ENCODE peak calls at places on chromosomes 7 and 10, in seven cellular contexts. X, J, S, F, Z, R and U are unnamed samples. For H3K27me3, the result is how much of the 10 kb centered on the place peaks cover.

GRCh38 chr7:84060000-84060399 is 134.6 kb downstream of the SEMA3A start:
- DNase-seq in Z (no peak), R (no peak), S (no peak), X (no peak), J (no peak), F (no peak), U (no peak)

GRCh38 chr7:28355553-28356319 is 56.6 kb upstream of the CREB5 start:
- DNase-seq in F (no peak), X (no peak), R (no peak), S (no peak), Z (no peak), J (no peak), U (no peak)

GRCh38 chr10:3030765-3031164 is 36.6 kb upstream of the PFKP start:
- DNase-seq in R (no peak), X (no peak), S (no peak), F (no peak), Z (no peak), J (no peak), U (no peak)

GRCh38 chr7:36658603-36659516 is 65.4 kb downstream of the AOAH start:
- DNase-seq in S (no peak), X (no peak), R (no peak), Z (peak), J (no peak), F (peak), U (no peak)

GRCh38 chr10:28722065-28722803 is 44.9 kb downstream of the BAMBI start:
- DNase-seq in J (peak), X (peak), F (peak), Z (no peak), R (no peak), S (peak), U (peak)

GRCh38 chr7:158933468-158934139 is 77.2 kb downstream of the DYNC2I1 start:
- DNase-seq in J (no peak), Z (no peak), R (no peak), X (no peak), F (no peak), S (no peak), U (no peak)

GRCh38 chr10:1203216-1203615 is 147.0 kb downstream of the WDR37 start:
- DNase-seq in S (no peak), F (no peak), X (no peak), J (peak), Z (no peak), R (no peak), U (no peak)

GRCh38 chr10:117626228-117626627 is 83.7 kb downstream of the EMX2 start:
- DNase-seq in J (no peak), R (no peak), F (no peak), S (no peak), Z (no peak), X (no peak), U (no peak)

GRCh38 chr7:44881066-44881600 is 4.2 kb downstream of the PURB start:
- DNase-seq in X (no peak), F (no peak), R (no peak), J (no peak), S (no peak), Z (no peak), U (no peak)

GRCh38 chr10:130885021-130885655 is 426.4 kb downstream of the TCERG1L start:
- DNase-seq in R (no peak), S (peak), X (no peak), Z (no peak), F (no peak), J (no peak), U (no peak)

GRCh38 chr7:4631664-4632171 is 50.4 kb upstream of the FOXK1 start:
- DNase-seq in X (peak), R (no peak), J (peak), S (peak), Z (peak), F (peak), U (peak)

GRCh38 chr7:141003172-141004080 is 11.3 kb downstream of the MRPS33 start:
- DNase-seq in F (no peak), Z (peak), S (no peak), J (no peak), X (no peak), R (no peak), U (no peak)

GRCh38 chr10:48601789-48602188 is 3.1 kb downstream of the ARHGAP22 start:
- DNase-seq in F (no peak), S (no peak), J (no peak), X (no peak), Z (no peak), R (no peak), U (no peak)

GRCh38 chr7:133310232-133310852 is 57.5 kb downstream of the EXOC4 start:
- DNase-seq in X (no peak), S (peak), J (no peak), R (no peak), Z (peak), F (no peak), U (no peak)

GRCh38 chr7:76220185-76221057 is 18.7 kb downstream of the SRRM3 start:
- DNase-seq in F (peak), J (no peak), Z (peak), S (peak), R (no peak), X (no peak), U (no peak)

GRCh38 chr7:80186721-80187120 is 52.1 kb downstream of the GNAI1 start:
- DNase-seq in X (no peak), S (no peak), R (no peak), Z (no peak), F (no peak), J (no peak), U (no peak)

GRCh38 chr10:79444243-79445119 is 943 bp downstream of the ZCCHC24 start:
- DNase-seq in R (peak), J (peak), X (peak), S (peak), F (peak), Z (no peak), U (peak)

GRCh38 chr10:6089334-6090219 is 743 bp downstream of the RBM17 start:
- DNase-seq in S (peak), X (peak), Z (peak), R (peak), F (peak), J (peak), U (no peak)

GRCh38 chr10:129344956-129345355 is 122.1 kb upstream of the MGMT start:
- DNase-seq in S (no peak), Z (no peak), R (no peak), F (no peak), J (no peak), X (no peak), U (no peak)

GRCh38 chr7:29884399-29885272 is 78.3 kb downstream of the WIPF3 start:
- DNase-seq in X (no peak), R (no peak), J (no peak), F (peak), S (no peak), Z (no peak), U (no peak)

GRCh38 chr7:98949336-98950044 is 71.2 kb downstream of the TRRAP start:
- DNase-seq in Z (no peak), X (no peak), F (no peak), J (no peak), R (no peak), S (no peak), U (no peak)

GRCh38 chr10:83961620-83962019 is 177.7 kb upstream of the GHITM start:
- DNase-seq in R (no peak), Z (no peak), F (no peak), J (no peak), S (no peak), X (no peak), U (no peak)

GRCh38 chr10:29840516-29841276 is 205.9 kb upstream of the SVIL start:
- DNase-seq in Z (no peak), S (no peak), R (no peak), X (no peak), J (no peak), F (no peak), U (no peak)

GRCh38 chr10:103295391-103296044 is 18.6 kb downstream of the INA start:
- DNase-seq in Z (no peak), J (no peak), X (no peak), R (no peak), F (no peak), S (no peak), U (no peak)

DNA sequence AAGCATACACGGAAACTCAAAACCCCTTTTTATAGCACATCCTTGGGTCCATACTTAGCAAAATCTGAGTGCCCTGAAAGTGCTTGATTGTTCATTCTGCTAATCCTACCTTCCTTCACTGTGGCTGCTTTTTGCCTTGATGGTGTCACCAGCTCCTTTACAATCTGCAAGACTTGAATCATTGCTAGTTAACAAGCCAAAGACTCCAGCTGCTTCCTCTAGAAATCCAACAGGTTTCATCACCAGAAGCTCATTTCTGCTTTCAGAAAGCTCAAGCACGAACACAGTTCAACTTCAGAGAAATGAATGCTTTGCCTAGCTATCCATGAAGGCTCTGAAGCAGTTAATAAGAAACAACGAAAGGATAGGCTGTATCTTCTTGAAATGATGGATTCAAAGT is 38.0 kb downstream of the USP6NL start:
- DNase-seq in F (peak), Z (no peak), R (no peak), X (no peak), S (peak), J (no peak), U (no peak)
- H3K27ac ChIP-seq in F (peak), Z (no peak), R (no peak), X (no peak), S (peak), J (no peak), U (no peak)

DNA sequence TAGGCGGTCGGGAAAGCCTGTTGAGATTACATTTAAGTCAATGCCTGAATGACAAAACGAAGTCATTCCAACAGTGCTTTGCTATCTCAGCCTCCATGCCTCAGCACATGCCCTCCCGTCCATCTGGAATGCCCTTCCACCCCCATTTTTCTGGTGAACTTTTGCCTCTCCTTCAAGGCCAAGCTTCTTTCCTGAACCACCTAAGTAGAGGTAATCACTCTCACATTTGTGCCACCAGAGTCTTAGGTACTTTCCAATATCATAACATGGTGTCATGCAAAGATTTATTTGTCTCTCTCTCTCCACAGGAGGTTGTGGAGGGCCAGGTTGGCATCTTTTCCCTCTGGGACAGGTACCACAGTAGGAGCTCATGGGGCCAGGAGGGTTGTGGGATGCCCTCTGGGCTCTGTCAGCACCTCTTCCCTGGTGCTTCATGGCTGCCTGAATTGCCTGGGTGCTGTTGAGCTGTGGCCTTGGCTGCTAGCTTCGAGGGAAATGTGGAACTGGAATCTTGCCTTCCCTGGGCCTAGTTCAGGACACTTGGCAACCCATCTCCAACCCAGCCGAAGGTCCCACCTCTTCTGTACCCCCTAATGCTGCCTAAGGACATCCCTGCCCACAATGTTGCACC is 5.7 kb downstream of the NKX2-3 start:
- DNase-seq in S (no peak), F (no peak), J (no peak), R (no peak), Z (no peak), X (no peak), U (no peak)
- H3K27me3 ChIP-seq in S (half or more), F (half or more), J (half or more), R (under half), Z (half or more), X (under half), U (half or more)

GRCh38 chr10:100653957-100654834 is 91.2 kb upstream of the PAX2 start:
- DNase-seq in R (no peak), S (peak), J (no peak), F (no peak), Z (no peak), X (no peak), U (no peak)
- H3K27ac ChIP-seq in R (no peak), S (no peak), J (no peak), F (no peak), Z (no peak), X (no peak), U (no peak)

DNA sequence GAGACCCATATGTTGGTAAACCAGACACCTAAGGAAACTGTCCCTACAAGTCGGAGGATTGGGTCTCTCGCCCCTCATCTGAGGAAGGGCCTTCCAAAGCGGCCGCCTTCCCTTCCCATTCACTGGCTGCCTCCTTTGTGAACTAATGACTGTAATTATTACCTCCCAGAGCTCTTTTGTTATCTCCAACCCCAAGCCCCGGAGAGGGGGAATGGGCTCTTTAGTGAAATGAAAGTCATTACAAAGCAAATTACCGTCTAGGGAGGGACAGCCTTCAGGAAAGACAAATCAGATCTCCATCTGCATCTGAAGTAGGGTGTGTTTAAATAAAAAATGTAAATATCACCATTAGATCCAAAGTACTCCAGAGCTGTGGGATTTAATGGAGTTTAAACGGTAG is 2.6 kb upstream of the GAD2 start:
- DNase-seq in X (no peak), R (no peak), S (no peak), J (no peak), F (peak), Z (no peak), U (no peak)
- H3K27me3 ChIP-seq in X (under half), R (under half), S (half or more), J (half or more), F (half or more), Z (half or more), U (half or more)

DNA sequence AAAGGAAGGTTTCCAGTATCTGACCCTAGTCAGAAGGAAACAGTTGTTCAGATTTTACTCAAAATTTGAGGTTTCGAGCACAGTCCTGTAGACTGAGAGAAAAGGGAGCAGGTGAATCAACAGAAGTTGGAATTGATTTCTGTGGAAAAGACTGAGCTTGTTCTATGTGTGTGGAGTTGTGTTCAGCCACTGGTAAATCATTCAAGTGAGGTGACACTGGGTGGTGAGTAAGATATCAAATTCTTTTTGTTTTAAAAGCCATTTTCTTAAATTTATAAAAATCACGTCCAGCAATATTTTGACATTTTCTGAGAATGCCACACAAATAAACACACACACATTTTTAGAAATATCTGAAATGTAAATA is 165.1 kb downstream of the HGF start:
- DNase-seq in Z (no peak), S (no peak), R (no peak), J (no peak), X (no peak), F (no peak), U (no peak)
- H3K27ac ChIP-seq in Z (no peak), S (no peak), R (no peak), J (no peak), X (no peak), F (no peak), U (no peak)

GRCh38 chr7:96075510-96076349 is 246.2 kb downstream of the SLC25A13 start:
- DNase-seq in S (peak), X (peak), F (peak), Z (peak), R (peak), J (peak), U (peak)
- H3K27me3 ChIP-seq in S (under half), X (under half), F (half or more), Z (under half), R (under half), J (under half), U (under half)